ENCODE peak calls at places on chromosomes 7 and 10, in ten cellular contexts. K is sciatic nerve; N is LHCN-M2; F is midbrain; I is mucosa of gallbladder; J is H54; Y is SK-N-DZ; Q is GM13976; T is activated CD8-positive, alpha-beta memory T cell treated with anti-CD3 and anti-CD28 coated beads for 1 hour; B is EH. H is an unnamed sample.

GRCh38 chr10:110399163-110400094 is 94.7 kb upstream of the SMNDC1 start:
- DNase-seq in I (peak; percentile 51), Y (no peak), Q (no peak), F (no peak), T (no peak), J (peak; percentile 54), B (peak; percentile 99), N (peak; percentile 97), K (no peak), H (peak; percentile 44)

GRCh38 chr7:50268990-50269389 is 35.5 kb upstream of the IKZF1 start:
- DNase-seq in B (no peak), T (no peak), J (no peak), Q (no peak), F (no peak), N (no peak), Y (no peak), K (no peak), I (no peak), H (no peak)

GRCh38 chr7:112414855-112415490 is 35.3 kb upstream of the IFRD1 start:
- DNase-seq in Q (no peak), N (peak; percentile 47), K (no peak), I (no peak), B (peak; percentile 50), J (no peak), T (no peak), F (peak; percentile 45), Y (peak; percentile 63), H (no peak)

GRCh38 chr10:12656518-12657142 is 307.3 kb downstream of the CAMK1D start:
- DNase-seq in T (no peak), N (peak; percentile 43), Q (peak; percentile 74), Y (peak; percentile 45), F (peak; percentile 12), I (no peak), K (no peak), B (peak; percentile 49), J (peak; percentile 27), H (no peak)

GRCh38 chr7:132485136-132485535 is 91.1 kb downstream of the PLXNA4 start:
- DNase-seq in N (no peak), I (no peak), B (no peak), T (no peak), F (no peak), J (no peak), Q (no peak), K (no peak), Y (no peak), H (no peak)

GRCh38 chr10:16992611-16993119 is 136.9 kb downstream of the CUBN start:
- DNase-seq in T (no peak), F (no peak), Q (no peak), Y (no peak), J (no peak), I (no peak), B (peak; percentile 70), N (peak; percentile 69), K (no peak), H (no peak)

GRCh38 chr10:9091515-9092093 is 1037.1 kb downstream of the GATA3 start:
- DNase-seq in F (no peak), T (no peak), J (no peak), B (no peak), N (no peak), Y (no peak), I (no peak), Q (no peak), K (no peak), H (no peak)

GRCh38 chr10:31320179-31320597 is 1.2 kb downstream of the ZEB1 start:
- DNase-seq in Q (peak; percentile 55), T (peak; percentile 14), K (peak; percentile 74), B (no peak), J (peak; percentile 26), F (peak; percentile 16), Y (peak; percentile 32), I (peak; percentile 21), N (no peak), H (peak; percentile 82)

GRCh38 chr7:110010379-110010778 is 1080.5 kb upstream of the LRRN3 start:
- DNase-seq in B (no peak), I (no peak), T (no peak), J (no peak), Y (no peak), K (no peak), N (no peak), F (no peak), Q (no peak), H (no peak)

GRCh38 chr7:875051-875450 is 1.3 kb upstream of the GET4 start:
- DNase-seq in T (no peak), F (no peak), N (peak; percentile 9), Y (no peak), K (no peak), I (no peak), J (no peak), Q (no peak), B (no peak), H (no peak)

GRCh38 chr10:52818019-52818418 is 45.4 kb upstream of the MBL2 start:
- DNase-seq in Q (peak; percentile 28), F (peak; percentile 7), Y (peak; percentile 61), K (no peak), T (no peak), N (peak; percentile 65), J (peak; percentile 3), I (no peak), B (peak; percentile 50), H (no peak)

GRCh38 chr10:74047304-74047703 is 49.4 kb downstream of the VCL start:
- DNase-seq in J (no peak), B (peak; percentile 96), Q (no peak), F (no peak), T (no peak), I (no peak), K (no peak), N (peak; percentile 35), Y (no peak), H (no peak)

GRCh38 chr7:6323936-6324701 is 51.7 kb upstream of the CYTH3 start:
- DNase-seq in T (no peak), I (no peak), Q (no peak), J (no peak), N (no peak), Y (no peak), K (no peak), B (no peak), F (no peak), H (no peak)

GRCh38 chr7:1259621-1260020 is 26.9 kb downstream of the UNCX start:
- DNase-seq in N (no peak), I (no peak), Y (no peak), J (no peak), K (no peak), T (no peak), F (no peak), Q (no peak), B (no peak), H (peak; percentile 70)

GRCh38 chr10:110074986-110075664 is 67.3 kb downstream of the ADD3 start:
- DNase-seq in Y (no peak), T (no peak), I (no peak), J (no peak), K (no peak), B (peak; percentile 89), N (peak; percentile 94), F (no peak), Q (no peak), H (no peak)

GRCh38 chr10:46019541-46020343 is 10.7 kb downstream of the NCOA4 start:
- DNase-seq in N (no peak), F (peak; percentile 30), Y (no peak), Q (no peak), I (peak; percentile 42), J (no peak), B (no peak), K (no peak), T (no peak), H (no peak)

GRCh38 chr7:2529161-2530075 is 9.8 kb downstream of the LFNG start:
- DNase-seq in K (no peak), Y (no peak), I (peak; percentile 52), T (peak; percentile 41), J (peak; percentile 99), N (peak; percentile 84), F (peak; percentile 52), Q (peak; percentile 74), B (peak; percentile 72), H (peak; percentile 93)

GRCh38 chr7:32070406-32071360 is at the start of gene PDE1C:
- DNase-seq in Y (no peak), I (no peak), Q (peak; percentile 34), K (no peak), N (no peak), F (peak; percentile 58), T (no peak), J (peak; percentile 68), B (peak; percentile 48), H (peak; percentile 81)

GRCh38 chr7:92133133-92133736 is 1.0 kb downstream of the CYP51A1 start:
- DNase-seq in K (no peak), Q (no peak), F (no peak), I (no peak), N (no peak), J (no peak), T (no peak), Y (peak; percentile 12), B (no peak), H (no peak)

GRCh38 chr7:107251963-107252362 is 83.2 kb downstream of the HBP1 start:
- DNase-seq in F (no peak), Q (no peak), K (no peak), Y (no peak), B (no peak), J (no peak), I (no peak), T (no peak), N (no peak), H (no peak)

GRCh38 chr7:93232673-93233018 is 480 bp downstream of the VPS50 start:
- DNase-seq in N (no peak), T (no peak), Y (no peak), K (no peak), J (no peak), F (no peak), Q (no peak), I (no peak), B (no peak), H (no peak)

GRCh38 chr7:117688126-117688525 is 185.1 kb downstream of the CTTNBP2 start:
- DNase-seq in Q (no peak), J (no peak), F (no peak), K (no peak), I (no peak), N (no peak), Y (no peak), B (no peak), T (no peak), H (no peak)

GRCh38 chr7:90828601-90829000 is 232.5 kb downstream of the CDK14 start:
- DNase-seq in I (no peak), F (no peak), N (no peak), Q (no peak), T (no peak), Y (no peak), J (no peak), K (no peak), B (peak; percentile 38), H (no peak)

GRCh38 chr10:10824611-10825148 is 193.0 kb upstream of the CELF2 start:
- DNase-seq in Y (no peak), T (no peak), Q (no peak), K (no peak), I (peak; percentile 28), B (peak; percentile 94), N (no peak), J (no peak), F (no peak), H (peak; percentile 87)

GRCh38 chr7:91103365-91103764 is 160.9 kb upstream of the FZD1 start:
- DNase-seq in I (no peak), J (no peak), N (no peak), Q (no peak), T (no peak), F (no peak), Y (no peak), K (no peak), B (no peak), H (no peak)

GRCh38 chr10:13644866-13645265 is 58.1 kb downstream of the PRPF18 start:
- DNase-seq in Y (no peak), J (no peak), F (no peak), N (no peak), T (no peak), B (no peak), I (no peak), Q (no peak), K (no peak), H (no peak)

GRCh38 chr10:117221156-117221711 is 19.7 kb upstream of the SLC18A2 start:
- DNase-seq in Q (no peak), N (peak; percentile 43), Y (peak; percentile 91), J (peak; percentile 77), K (no peak), T (no peak), B (no peak), F (no peak), I (peak; percentile 70), H (peak; percentile 66)

GRCh38 chr7:128075536-128076095 is 44.4 kb upstream of the LRRC4 start:
- DNase-seq in K (no peak), I (no peak), J (no peak), T (no peak), F (no peak), B (no peak), N (no peak), Y (no peak), Q (no peak), H (no peak)